ENCODE peak calls at places on chromosomes 5 and 9, in ten cellular contexts. F, B, H, J, R, W, L, V, I and K are unnamed samples.

GRCh38 chr5:170757182-170757601 is 26.3 kb upstream of the GABRP start:
- DNase-seq in F (no peak), B (no peak), H (no peak), J (peak), R (peak), W (no peak), L (peak), V (no peak), I (no peak), K (peak)

GRCh38 chr9:136502940-136503550 is 20.2 kb upstream of the SEC16A start:
- DNase-seq in F (no peak), B (no peak), H (no peak), J (no peak), R (no peak), W (no peak), L (no peak), V (no peak), I (no peak), K (no peak)

GRCh38 chr9:16136961-16137360 is 584.1 kb downstream of the CCDC171 start:
- DNase-seq in F (no peak), B (no peak), H (peak), J (no peak), R (peak), W (no peak), L (no peak), V (peak), I (no peak), K (peak)

GRCh38 chr9:90961375-90961774 is 159.8 kb downstream of the SYK start:
- DNase-seq in F (no peak), B (no peak), H (no peak), J (no peak), R (peak), W (no peak), L (no peak), V (no peak), I (no peak), K (no peak)

GRCh38 chr9:100911273-100911672 is 117.3 kb upstream of the PLPPR1 start:
- DNase-seq in F (no peak), B (no peak), H (no peak), J (no peak), R (no peak), W (no peak), L (no peak), V (no peak), I (no peak), K (no peak)

GRCh38 chr9:37840560-37841194 is 40.1 kb downstream of the DCAF10 start:
- DNase-seq in F (peak), B (no peak), H (peak), J (no peak), R (peak), W (no peak), L (no peak), V (no peak), I (no peak), K (no peak)

GRCh38 chr5:119174578-119175163 is 103.8 kb downstream of the DMXL1 start:
- DNase-seq in F (no peak), B (no peak), H (no peak), J (no peak), R (no peak), W (no peak), L (no peak), V (no peak), I (no peak), K (no peak)

GRCh38 chr9:34256987-34257585 is 72.0 kb downstream of the KIF24 start:
- DNase-seq in F (no peak), B (no peak), H (no peak), J (no peak), R (no peak), W (peak), L (no peak), V (no peak), I (no peak), K (no peak)

GRCh38 chr5:111975133-111975532 is 218.1 kb upstream of the NREP start:
- DNase-seq in F (no peak), B (no peak), H (no peak), J (no peak), R (no peak), W (peak), L (no peak), V (no peak), I (no peak), K (no peak)

GRCh38 chr9:135334953-135335460 is 144.6 kb upstream of the PPP1R26 start:
- DNase-seq in F (no peak), B (no peak), H (no peak), J (no peak), R (no peak), W (no peak), L (no peak), V (peak), I (no peak), K (no peak)

GRCh38 chr9:98811051-98811650 is 3.7 kb downstream of the GALNT12 start:
- DNase-seq in F (no peak), B (no peak), H (no peak), J (no peak), R (peak), W (no peak), L (no peak), V (no peak), I (peak), K (no peak)

GRCh38 chr5:135999396-136000139 is 29.2 kb upstream of the TGFBI start:
- DNase-seq in F (no peak), B (no peak), H (peak), J (no peak), R (peak), W (no peak), L (no peak), V (no peak), I (no peak), K (no peak)

GRCh38 chr5:143376911-143377838 is 26.3 kb downstream of the NR3C1 start:
- DNase-seq in F (no peak), B (no peak), H (peak), J (no peak), R (peak), W (no peak), L (no peak), V (no peak), I (peak), K (no peak)

GRCh38 chr5:173208296-173208695 is 26.7 kb downstream of the NKX2-5 start:
- DNase-seq in F (no peak), B (no peak), H (no peak), J (no peak), R (no peak), W (no peak), L (no peak), V (no peak), I (no peak), K (no peak)

GRCh38 chr5:146704949-146705665 is 173.4 kb downstream of the PPP2R2B start:
- DNase-seq in F (no peak), B (no peak), H (no peak), J (no peak), R (no peak), W (no peak), L (no peak), V (no peak), I (no peak), K (no peak)

GRCh38 chr5:54628049-54628448 is 110.5 kb downstream of the SNX18 start:
- DNase-seq in F (no peak), B (no peak), H (no peak), J (no peak), R (no peak), W (no peak), L (no peak), V (no peak), I (no peak), K (no peak)

GRCh38 chr5:177256296-177256695 is 47.2 kb downstream of the RAB24 start:
- DNase-seq in F (no peak), B (no peak), H (no peak), J (no peak), R (no peak), W (no peak), L (peak), V (no peak), I (no peak), K (peak)

GRCh38 chr5:102863764-102864560 is 108.9 kb downstream of the PAM start:
- DNase-seq in F (no peak), B (no peak), H (no peak), J (no peak), R (peak), W (no peak), L (no peak), V (no peak), I (no peak), K (no peak)

DNA sequence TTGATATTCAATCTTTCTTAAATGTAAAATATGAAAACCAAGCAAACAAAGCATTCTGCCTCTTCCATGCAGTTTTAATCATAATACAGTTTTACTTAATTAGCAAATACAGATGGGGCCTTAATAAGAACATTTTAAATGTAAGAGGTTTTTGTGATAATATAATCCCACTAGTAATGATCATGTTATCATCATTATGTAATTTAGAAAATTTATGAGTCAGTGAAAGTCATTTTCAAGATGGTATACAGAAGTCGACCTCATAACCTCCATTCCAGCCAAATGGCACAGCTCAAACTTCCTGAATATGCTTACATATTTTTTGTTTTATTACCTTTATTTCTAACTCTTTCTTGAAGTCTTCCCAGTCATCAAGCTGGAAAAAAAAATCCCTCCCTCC is 102.2 kb upstream of the GNA14 start:
- DNase-seq in F (no peak), B (no peak), H (no peak), J (no peak), R (peak), W (no peak), L (no peak), V (no peak), I (no peak), K (no peak)
- TF ChIP-seq POLR2A in F (no peak), B (no peak), H (no peak), J (no peak), R (no peak), W (no peak), L (no peak), V (no peak), I (no peak), K (no peak)

GRCh38 chr5:90477073-90477472 is 2.4 kb downstream of the POLR3G start:
- DNase-seq in F (peak), B (no peak), H (no peak), J (no peak), R (no peak), W (no peak), L (no peak), V (no peak), I (no peak), K (no peak)
- TF ChIP-seq POLR2A in F (no peak), B (no peak), H (no peak), J (no peak), R (no peak), W (no peak), L (no peak), V (no peak), I (no peak), K (no peak)

GRCh38 chr5:42807722-42808447 is 3.8 kb downstream of the SELENOP start:
- DNase-seq in F (no peak), B (no peak), H (no peak), J (no peak), R (peak), W (no peak), L (no peak), V (no peak), I (no peak), K (no peak)

GRCh38 chr5:42801516-42802166 is 10.1 kb downstream of the SELENOP start:
- DNase-seq in F (no peak), B (no peak), H (no peak), J (no peak), R (no peak), W (no peak), L (no peak), V (no peak), I (no peak), K (no peak)

GRCh38 chr5:42806004-42806700 is 5.5 kb downstream of the SELENOP start:
- DNase-seq in F (no peak), B (no peak), H (no peak), J (no peak), R (no peak), W (no peak), L (no peak), V (no peak), I (no peak), K (no peak)

GRCh38 chr5:42806701-42807262 is 4.9 kb downstream of the SELENOP start:
- DNase-seq in F (no peak), B (no peak), H (no peak), J (no peak), R (no peak), W (no peak), L (no peak), V (no peak), I (no peak), K (no peak)

DNA sequence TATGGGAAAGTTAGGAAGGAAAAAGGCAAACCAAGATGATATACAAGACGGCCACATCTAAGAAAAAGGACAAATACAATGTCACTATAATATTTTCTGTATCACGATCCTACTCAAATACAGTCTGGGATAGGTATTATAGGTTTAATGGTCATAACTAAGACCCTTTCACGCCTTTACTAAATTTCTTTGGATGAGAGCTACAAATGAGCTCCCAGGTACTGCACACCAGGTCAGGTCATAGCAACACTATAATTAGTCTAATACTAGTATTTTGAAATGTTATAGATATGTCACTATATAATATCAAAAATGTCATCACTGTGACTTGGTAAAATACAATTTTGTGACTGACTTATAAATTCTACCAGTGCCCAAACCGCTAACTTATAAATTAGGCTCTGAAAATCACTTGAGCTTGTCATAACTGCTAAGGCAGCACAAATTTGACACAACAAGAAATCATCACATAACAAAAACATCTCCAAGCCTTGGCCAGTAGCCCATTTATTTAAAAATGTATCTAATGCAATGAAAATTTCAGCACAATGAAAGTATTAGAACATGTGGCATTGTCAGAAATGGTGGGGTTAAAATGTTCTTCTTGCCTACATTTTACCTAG is 6.9 kb downstream of the SELENOP start:
- DNase-seq in F (no peak), B (no peak), H (no peak), J (no peak), R (no peak), W (no peak), L (no peak), V (no peak), I (no peak), K (no peak)
- TF ChIP-seq POLR2A in F (no peak), B (peak), H (no peak), J (no peak), R (no peak), W (no peak), L (no peak), V (no peak), I (no peak), K (no peak)

DNA sequence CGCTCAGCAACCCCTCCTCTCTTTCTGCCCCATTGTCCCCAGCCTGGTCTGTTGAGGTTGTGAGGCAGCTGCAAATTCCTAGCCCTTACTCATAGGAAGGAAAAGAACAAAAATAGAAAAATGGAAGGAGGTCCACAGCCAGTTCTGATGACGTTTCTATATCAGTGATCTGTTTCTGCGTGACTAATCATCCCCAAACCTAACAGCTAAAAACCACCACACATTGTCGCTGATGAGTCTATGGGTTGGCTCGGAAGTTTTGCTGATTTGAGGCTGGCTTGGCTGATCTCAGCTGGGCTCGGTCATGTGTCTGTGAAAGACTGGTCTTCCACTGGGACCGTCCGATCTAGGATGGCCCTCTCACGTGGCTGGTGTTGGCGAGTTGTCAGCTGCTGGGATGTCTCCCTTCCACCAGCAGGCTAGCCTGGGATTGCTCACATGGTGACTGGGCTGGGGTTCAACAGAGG is 200.6 kb upstream of the ZNF618 start:
- DNase-seq in F (peak), B (peak), H (peak), J (no peak), R (peak), W (peak), L (peak), V (peak), I (peak), K (peak)
- TF ChIP-seq POLR2A in F (no peak), B (no peak), H (no peak), J (no peak), R (peak), W (no peak), L (no peak), V (no peak), I (no peak), K (no peak)

GRCh38 chr5:1387059-1387755 is 42.3 kb upstream of the CLPTM1L start:
- DNase-seq in F (no peak), B (no peak), H (no peak), J (no peak), R (no peak), W (no peak), L (no peak), V (no peak), I (no peak), K (no peak)

GRCh38 chr5:1386274-1386717 is 41.4 kb upstream of the CLPTM1L start:
- DNase-seq in F (peak), B (peak), H (peak), J (no peak), R (no peak), W (peak), L (peak), V (peak), I (peak), K (peak)

GRCh38 chr5:1384521-1384920 is 39.6 kb upstream of the CLPTM1L start:
- DNase-seq in F (no peak), B (no peak), H (no peak), J (no peak), R (no peak), W (no peak), L (no peak), V (no peak), I (no peak), K (no peak)

GRCh38 chr5:1383886-1384401 is 39.0 kb upstream of the CLPTM1L start:
- DNase-seq in F (no peak), B (no peak), H (no peak), J (no peak), R (no peak), W (no peak), L (no peak), V (no peak), I (no peak), K (no peak)

GRCh38 chr5:1385395-1386273 is 40.7 kb upstream of the CLPTM1L start:
- DNase-seq in F (peak), B (peak), H (peak), J (peak), R (peak), W (peak), L (peak), V (peak), I (peak), K (peak)
- TF ChIP-seq POLR2A in F (peak), B (peak), H (peak), J (no peak), R (no peak), W (no peak), L (no peak), V (peak), I (peak), K (peak)